ENCODE peak calls at places on chromosomes 2 and 18, in four cellular contexts. Z is K562, V is H1, H is GM12878. G is an unnamed sample.

GRCh38 chr18:48959921-48960920 is 9.5 kb upstream of the SMAD7 start:
- DNase-seq in Z (no peak), V (peak), H (no peak), G (no peak)

GRCh38 chr2:26861610-26862224 is 13.8 kb downstream of the DPYSL5 start:
- DNase-seq in Z (no peak), V (no peak), H (no peak), G (no peak)

GRCh38 chr2:19993731-19994130 is 3.8 kb upstream of the WDR35 start:
- DNase-seq in Z (no peak), V (no peak), H (no peak), G (no peak)

GRCh38 chr18:63157293-63158011 is 162.1 kb downstream of the BCL2 start:
- DNase-seq in Z (no peak), V (no peak), H (peak), G (no peak)

GRCh38 chr2:70664525-70664924 is 103.5 kb downstream of the ADD2 start:
- DNase-seq in Z (no peak), V (no peak), H (no peak), G (no peak)

GRCh38 chr18:7872569-7872968 is 305.5 kb downstream of the PTPRM start:
- DNase-seq in Z (no peak), V (no peak), H (no peak), G (peak)

GRCh38 chr2:9952286-9952737 is 819 bp downstream of the GRHL1 start:
- DNase-seq in Z (no peak), V (no peak), H (no peak), G (no peak)

GRCh38 chr2:112682101-112682500 is 36.4 kb downstream of the SLC20A1 start:
- DNase-seq in Z (no peak), V (no peak), H (no peak), G (no peak)

GRCh38 chr2:224333631-224334030 is 68.3 kb downstream of the FAM124B start:
- DNase-seq in Z (no peak), V (no peak), H (no peak), G (no peak)

GRCh38 chr2:174615951-174616436 is 18.4 kb upstream of the WIPF1 start:
- DNase-seq in Z (no peak), V (no peak), H (no peak), G (no peak)

GRCh38 chr2:152875832-152876669 is 157.6 kb downstream of the ARL6IP6 start:
- DNase-seq in Z (no peak), V (no peak), H (no peak), G (no peak)

GRCh38 chr2:144703852-144704324 is 184.0 kb upstream of the ZEB2 start:
- DNase-seq in Z (peak), V (no peak), H (no peak), G (no peak)

GRCh38 chr2:64784168-64785061 is 130.7 kb upstream of the SERTAD2 start:
- DNase-seq in Z (no peak), V (no peak), H (no peak), G (peak)

GRCh38 chr18:58603365-58604067 is 25.4 kb downstream of the ALPK2 start:
- DNase-seq in Z (no peak), V (no peak), H (no peak), G (no peak)

GRCh38 chr2:113770929-113771328 is 14.5 kb upstream of the SLC35F5 start:
- DNase-seq in Z (peak), V (no peak), H (no peak), G (no peak)

GRCh38 chr18:7329036-7329435 is 98.1 kb downstream of the LRRC30 start:
- DNase-seq in Z (no peak), V (no peak), H (no peak), G (no peak)

GRCh38 chr2:140643761-140644187 is 1487.0 kb downstream of the LRP1B start:
- DNase-seq in Z (no peak), V (no peak), H (no peak), G (no peak)

GRCh38 chr2:101803128-101803527 is 105.6 kb downstream of the MAP4K4 start:
- DNase-seq in Z (no peak), V (no peak), H (no peak), G (peak)

GRCh38 chr2:190477563-190478454 is 56.7 kb downstream of the NEMP2 start:
- DNase-seq in Z (peak), V (no peak), H (no peak), G (no peak)

GRCh38 chr2:163157891-163158511 is 319.4 kb upstream of the KCNH7 start:
- DNase-seq in Z (no peak), V (no peak), H (no peak), G (no peak)

GRCh38 chr2:163667064-163667887 is 68.5 kb downstream of the FIGN start:
- DNase-seq in Z (no peak), V (no peak), H (no peak), G (peak)

GRCh38 chr18:74242451-74243096 is 49.2 kb downstream of the CYB5A start:
- DNase-seq in Z (peak), V (no peak), H (no peak), G (peak)

GRCh38 chr2:191622374-191623320 is 55.3 kb upstream of the NABP1 start:
- DNase-seq in Z (no peak), V (no peak), H (no peak), G (no peak)

GRCh38 chr2:218873359-218874194 is 7.1 kb upstream of the WNT10A start:
- DNase-seq in Z (no peak), V (no peak), H (no peak), G (no peak)

GRCh38 chr18:5515007-5515744 is 28.6 kb downstream of the EPB41L3 start:
- DNase-seq in Z (no peak), V (no peak), H (no peak), G (no peak)

GRCh38 chr2:157466764-157467163 is 22.9 kb upstream of the CYTIP start:
- DNase-seq in Z (no peak), V (no peak), H (no peak), G (no peak)

GRCh38 chr2:216776076-216776726 is 80.9 kb upstream of the IGFBP5 start:
- DNase-seq in Z (peak), V (no peak), H (no peak), G (no peak)
- TF ChIP-seq GABPA in Z (no peak), V (no peak), H (no peak), G (no peak)

GRCh38 chr18:957829-958228 is 53.2 kb downstream of the ADCYAP1 start:
- DNase-seq in Z (no peak), V (no peak), H (no peak), G (no peak)
- TF ChIP-seq BRCA1 in Z (no peak), V (no peak), H (no peak), G (no peak)

GRCh38 chr2:120914839-120915521 is 179.3 kb downstream of the GLI2 start:
- DNase-seq in Z (peak), V (no peak), H (no peak), G (peak)
- TF ChIP-seq GABPA in Z (no peak), V (no peak), H (no peak), G (no peak)

GRCh38 chr2:128773641-128774319 is 455.1 kb upstream of the HS6ST1 start:
- DNase-seq in Z (no peak), V (no peak), H (no peak), G (no peak)
- TF ChIP-seq BRCA1 in Z (no peak), V (no peak), H (no peak), G (no peak)

DNA sequence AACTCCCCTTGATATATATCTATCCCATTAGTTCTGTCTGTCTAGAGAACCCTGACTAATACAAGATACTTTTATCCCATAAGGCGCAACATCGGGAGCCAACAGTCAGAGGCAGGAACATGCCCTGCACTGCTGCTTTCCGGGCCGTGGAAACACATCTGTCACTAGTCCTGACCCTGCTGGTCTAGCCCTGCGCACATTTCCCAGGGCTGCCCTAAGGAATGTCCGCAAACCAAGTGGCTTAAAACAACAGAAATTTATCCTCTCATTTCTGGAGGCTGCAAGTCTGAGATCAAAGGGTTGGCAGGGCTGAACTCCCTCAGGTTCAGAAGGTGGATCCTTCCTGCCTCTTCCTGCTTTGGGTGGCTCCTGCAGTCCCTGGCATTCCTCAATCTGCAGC is 114.2 kb upstream of the TPO start:
- DNase-seq in Z (no peak), V (no peak), H (no peak), G (no peak)
- TF ChIP-seq GABPA in Z (no peak), V (no peak), H (no peak), G (no peak)

GRCh38 chr2:142180820-142181533 is 50.2 kb upstream of the LRP1B start:
- DNase-seq in Z (no peak), V (peak), H (no peak), G (peak)
- TF ChIP-seq BRCA1 in Z (no peak), V (no peak), H (no peak), G (no peak)

GRCh38 chr2:121898483-121898882 is 143.0 kb downstream of the TSN start:
- DNase-seq in Z (no peak), V (no peak), H (no peak), G (no peak)
- TF ChIP-seq GABPA in Z (no peak), V (no peak), H (no peak), G (no peak)

DNA sequence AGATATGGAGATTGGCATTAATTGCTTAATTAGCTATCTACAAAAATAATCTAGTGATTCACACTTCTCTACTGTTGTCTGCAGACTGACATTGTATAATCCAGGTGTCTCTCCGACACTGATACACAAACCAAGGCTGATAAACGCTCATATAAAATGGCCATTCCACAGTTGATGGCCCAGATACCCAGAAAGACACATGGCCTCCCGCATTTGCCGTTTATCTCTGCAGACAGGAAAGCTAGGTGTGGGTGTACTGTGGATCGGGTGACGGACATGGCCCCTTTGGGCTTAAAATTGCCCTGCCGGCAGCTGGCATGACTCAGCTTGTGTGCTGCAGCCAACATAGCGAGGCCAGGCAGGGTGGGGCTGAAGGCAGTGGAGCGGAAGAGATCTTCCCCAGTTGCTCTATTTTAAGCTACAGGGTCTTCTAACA is 18.5 kb downstream of the PMAIP1 start:
- DNase-seq in Z (peak), V (no peak), H (peak), G (no peak)
- TF ChIP-seq BRCA1 in Z (no peak), V (no peak), H (no peak), G (no peak)

DNA sequence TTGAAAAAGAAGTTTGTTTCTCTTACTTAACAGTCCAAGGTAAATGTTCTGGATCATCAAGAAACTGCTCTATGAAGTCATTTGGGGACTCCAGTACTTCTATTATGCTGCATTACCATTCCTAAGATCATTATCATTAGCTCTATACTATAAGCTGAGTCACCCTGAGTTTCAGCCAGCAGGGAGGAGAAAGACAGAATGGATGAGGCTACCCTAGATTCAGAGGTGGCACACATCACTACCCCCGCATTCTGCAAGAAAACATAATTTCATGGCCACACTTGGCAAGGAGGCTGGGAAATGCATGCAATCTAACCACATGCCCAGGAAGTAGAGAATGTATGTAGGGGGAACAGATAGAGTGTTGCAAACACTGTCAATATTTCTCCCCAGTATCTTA is 16.6 kb upstream of the LNPK start:
- DNase-seq in Z (peak), V (no peak), H (no peak), G (no peak)
- TF ChIP-seq GABPA in Z (no peak), V (no peak), H (no peak), G (no peak)

G was measured in HepG2.